ENCODE peak calls at places on chromosome 14, in ten cellular contexts. S is fibroblast of lung, Z is keratinocyte, R is suprapubic skin, K is stomach, A is left ventricle myocardium inferior, N is A549, X is ovary, E is H9, F is HL-60. L is an unnamed sample.
A peak's percentile ranks its signal among the peaks of the same experiment; 100 is the strongest.

GRCh38 chr14:32343926-32344430 is 14.9 kb downstream of the AKAP6 start:
- DNase-seq in S (no peak), Z (peak; percentile 85), R (no peak), K (no peak), A (no peak), N (no peak), X (no peak), E (no peak), F (no peak), L (no peak)

GRCh38 chr14:104352493-104353220 is 214.3 kb downstream of the KIF26A start:
- DNase-seq in S (no peak), Z (no peak), R (peak; percentile 29), K (peak; percentile 14), A (no peak), N (no peak), X (peak; percentile 9), E (peak; percentile 9), F (no peak), L (no peak)

GRCh38 chr14:49405291-49405690 is 180.9 kb downstream of the RPS29 start:
- DNase-seq in S (peak; percentile 56), Z (no peak), R (no peak), K (no peak), A (no peak), N (no peak), X (no peak), E (no peak), F (no peak), L (no peak)

GRCh38 chr14:35158951-35159653 is 36.8 kb downstream of the PRORP start:
- DNase-seq in S (peak; percentile 58), Z (no peak), R (no peak), K (no peak), A (no peak), N (no peak), X (no peak), E (no peak), F (no peak), L (no peak)

GRCh38 chr14:100440207-100440631 is 117.1 kb downstream of the SLC25A47 start:
- DNase-seq in S (peak; percentile 85), Z (peak; percentile 49), R (no peak), K (peak; percentile 77), A (peak; percentile 64), N (peak; percentile 89), X (peak; percentile 79), E (peak; percentile 75), F (no peak), L (peak; percentile 95)

GRCh38 chr14:67464377-67464776 is 24.1 kb downstream of the TMEM229B start:
- DNase-seq in S (no peak), Z (no peak), R (no peak), K (no peak), A (no peak), N (no peak), X (no peak), E (no peak), F (no peak), L (no peak)

GRCh38 chr14:74582910-74583581 is 29.0 kb downstream of the LTBP2 start:
- DNase-seq in S (no peak), Z (no peak), R (no peak), K (peak; percentile 55), A (peak; percentile 58), N (no peak), X (no peak), E (no peak), F (no peak), L (no peak)

GRCh38 chr14:99133563-99134332 is 138.2 kb downstream of the BCL11B start:
- DNase-seq in S (no peak), Z (peak; percentile 42), R (peak; percentile 80), K (peak; percentile 13), A (peak; percentile 26), N (no peak), X (no peak), E (peak; percentile 30), F (no peak), L (no peak)

DNA sequence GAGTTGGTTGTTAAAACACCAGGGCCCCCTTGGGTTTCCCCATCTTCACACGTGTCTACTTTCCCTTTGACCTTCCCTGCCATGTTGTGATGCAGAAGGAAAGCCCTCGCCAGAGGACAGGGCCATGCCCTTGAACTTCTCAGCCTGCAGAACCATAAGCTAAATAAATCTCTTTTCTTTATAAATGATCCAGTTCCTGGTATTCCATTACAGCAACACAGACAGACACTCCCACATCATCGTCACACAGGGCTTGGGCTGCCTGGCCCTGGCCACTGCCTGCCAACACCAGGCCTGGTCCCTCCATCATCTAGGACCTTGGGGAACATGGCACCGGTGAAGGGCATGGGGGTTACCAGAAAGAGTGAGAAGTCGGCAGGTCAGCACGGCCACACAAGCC is 84.8 kb downstream of the DPF3 start:
- DNase-seq in S (no peak), Z (no peak), R (no peak), K (no peak), A (no peak), N (no peak), X (peak; percentile 53), E (no peak), F (no peak), L (no peak)
- H3K27ac ChIP-seq in S (no peak overlapping the region), Z (no peak overlapping the region), R (no peak overlapping the region), K (no peak overlapping the region), A (peak overlapping the region; percentile 93), N (no peak overlapping the region), X (no peak overlapping the region), E (no peak overlapping the region), F (no peak overlapping the region), L (no peak overlapping the region)

GRCh38 chr14:65167072-65167645 is 64.8 kb upstream of the MAX start:
- DNase-seq in S (no peak), Z (no peak), R (no peak), K (no peak), A (no peak), N (no peak), X (no peak), E (no peak), F (no peak), L (no peak)

GRCh38 chr14:65160091-65160490 is 57.8 kb upstream of the MAX start:
- DNase-seq in S (no peak), Z (no peak), R (no peak), K (no peak), A (no peak), N (no peak), X (no peak), E (no peak), F (no peak), L (no peak)

GRCh38 chr14:65168840-65169239 is 66.5 kb upstream of the MAX start:
- DNase-seq in S (no peak), Z (no peak), R (no peak), K (no peak), A (no peak), N (no peak), X (no peak), E (no peak), F (no peak), L (no peak)

GRCh38 chr14:65164825-65165135 is 62.5 kb upstream of the MAX start:
- DNase-seq in S (no peak), Z (no peak), R (no peak), K (no peak), A (no peak), N (no peak), X (no peak), E (no peak), F (no peak), L (no peak)

GRCh38 chr14:65164068-65164824 is 61.9 kb upstream of the MAX start:
- DNase-seq in S (no peak), Z (no peak), R (no peak), K (no peak), A (no peak), N (peak; percentile 64), X (no peak), E (no peak), F (no peak), L (peak; percentile 60)
- TF ChIP-seq CTCF in S (peak; percentile 63), Z (peak; percentile 54), R (peak; percentile 38), K (no peak), A (peak; percentile 76), N (peak; percentile 94), X (peak; percentile 44), E (peak; percentile 88), F (no peak), L (peak; percentile 72)

DNA sequence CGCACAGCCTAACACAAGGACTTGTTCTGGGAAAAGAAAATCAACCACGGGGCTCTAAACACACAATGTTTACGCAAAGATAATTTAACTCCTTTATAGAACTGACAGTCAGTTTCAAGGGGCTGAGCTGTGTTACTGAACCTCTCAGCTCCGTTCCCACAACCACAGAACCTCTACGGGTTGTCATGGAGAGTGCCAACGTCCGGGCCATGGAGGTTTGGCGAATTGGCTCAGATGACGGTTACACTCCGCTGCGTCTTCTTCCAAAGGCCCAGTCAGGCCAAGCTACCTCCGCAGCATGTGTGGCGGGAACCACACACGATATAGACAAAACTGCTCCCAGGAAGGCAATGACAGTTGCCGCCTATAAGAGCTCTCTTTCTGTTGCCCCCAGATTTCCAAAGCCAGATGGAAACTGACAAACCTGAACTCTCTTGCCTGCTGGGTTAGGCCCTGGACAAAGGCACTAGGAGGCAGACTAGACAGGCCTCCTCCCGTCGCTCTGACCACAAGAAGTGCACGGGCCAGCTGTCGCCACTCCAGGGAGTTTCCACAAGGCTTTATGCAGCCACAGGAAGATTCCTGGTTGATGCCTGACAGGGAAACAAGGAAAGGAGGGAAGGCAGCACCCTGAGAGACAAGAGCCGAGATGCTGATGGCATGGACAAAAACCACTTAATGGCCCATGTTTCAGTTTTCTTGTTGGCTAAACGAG is 30.3 kb downstream of the CCDC88C start:
- DNase-seq in S (peak; percentile 76), Z (no peak), R (no peak), K (no peak), A (no peak), N (no peak), X (no peak), E (no peak), F (no peak), L (no peak)
- H3K27ac ChIP-seq in S (no peak overlapping the region), Z (no peak overlapping the region), R (no peak overlapping the region), K (no peak overlapping the region), A (no peak overlapping the region), N (no peak overlapping the region), X (no peak overlapping the region), E (no peak overlapping the region), F (no peak overlapping the region), L (peak overlapping the region; percentile 68)

GRCh38 chr14:89955418-89956293 is at the start of gene TDP1:
- DNase-seq in S (peak; percentile 94), Z (peak; percentile 91), R (peak; percentile 97), K (peak; percentile 99), A (peak; percentile 96), N (peak; percentile 81), X (peak; percentile 96), E (peak; percentile 98), F (peak; percentile 94), L (peak; percentile 97)
- TF ChIP-seq CTCF in S (no peak), Z (no peak), R (no peak), K (no peak), A (peak; percentile 18), N (no peak), X (no peak), E (no peak), F (no peak), L (peak; percentile 23)

GRCh38 chr14:101870273-101870939 is 94.0 kb upstream of the DYNC1H1 start:
- DNase-seq in S (no peak), Z (no peak), R (no peak), K (no peak), A (no peak), N (no peak), X (no peak), E (no peak), F (no peak), L (no peak)
- H3K27ac ChIP-seq in S (no peak overlapping the region), Z (no peak overlapping the region), R (no peak overlapping the region), K (no peak overlapping the region), A (peak overlapping the region; percentile 85), N (no peak overlapping the region), X (no peak overlapping the region), E (no peak overlapping the region), F (no peak overlapping the region), L (no peak overlapping the region)